ENCODE peak calls at places on chromosomes 7 and 10, in eight cellular contexts. V is iPS DF 6.9, P is esophagus squamous epithelium, T is mucosa of descending colon, A is uterus, J is HCT116, Z is endothelial cell of umbilical vein, U is colonic mucosa. C is an unnamed sample. For H3K9me3 and H3K4me1, the result is how much of the 10 kb centered on the place peaks cover.

GRCh38 chr7:95910341-95910740 is 138.0 kb downstream of the DYNC1I1 start:
- DNase-seq in J (no peak), U (no peak), P (no peak), Z (no peak), V (no peak), A (no peak), T (no peak), C (no peak)

GRCh38 chr10:16904049-16904448 is 86.8 kb upstream of the RSU1 start:
- DNase-seq in U (no peak), V (no peak), J (no peak), Z (no peak), P (no peak), A (no peak), T (no peak), C (no peak)

GRCh38 chr7:114622189-114622588 is 207.6 kb downstream of the FOXP2 start:
- DNase-seq in V (no peak), J (no peak), P (no peak), Z (no peak), A (no peak), T (no peak), U (no peak), C (no peak)

GRCh38 chr7:69837387-69838068 is 239.3 kb downstream of the AUTS2 start:
- DNase-seq in U (no peak), A (no peak), J (no peak), V (peak), Z (no peak), T (no peak), P (no peak), C (peak)

GRCh38 chr7:538764-539685 is 19.4 kb upstream of the PDGFA start:
- DNase-seq in A (no peak), U (peak), P (no peak), J (no peak), V (no peak), T (no peak), Z (no peak), C (no peak)

GRCh38 chr7:92904292-92905131 is 68.1 kb upstream of the CDK6 start:
- DNase-seq in T (peak), J (peak), A (no peak), P (no peak), V (no peak), U (no peak), Z (peak), C (peak)

GRCh38 chr7:106914018-106914607 is 49.0 kb downstream of the PIK3CG start:
- DNase-seq in A (no peak), J (no peak), P (no peak), Z (no peak), U (no peak), V (no peak), T (no peak), C (no peak)

GRCh38 chr7:7696458-7697119 is 21.8 kb downstream of the RPA3 start:
- DNase-seq in U (no peak), T (no peak), A (no peak), P (no peak), J (peak), Z (peak), V (no peak), C (peak)

GRCh38 chr10:133608855-133609254 is 17.7 kb downstream of the FRG2B start:
- DNase-seq in J (no peak), A (no peak), Z (peak), U (no peak), P (no peak), V (no peak), T (no peak), C (peak)

GRCh38 chr7:78769551-78770101 is 683.8 kb downstream of the MAGI2 start:
- DNase-seq in A (no peak), J (no peak), V (no peak), T (no peak), U (no peak), Z (no peak), P (no peak), C (peak)

GRCh38 chr7:36692444-36692843 is 31.9 kb downstream of the AOAH start:
- DNase-seq in V (no peak), J (no peak), U (no peak), Z (no peak), A (no peak), P (no peak), T (no peak), C (no peak)

GRCh38 chr7:4700577-4701235 is 18.6 kb downstream of the FOXK1 start:
- DNase-seq in T (no peak), V (no peak), A (peak), P (no peak), U (no peak), Z (peak), J (no peak), C (no peak)

GRCh38 chr7:51620690-51621089 is 304.1 kb upstream of the COBL start:
- DNase-seq in J (no peak), P (no peak), A (no peak), V (no peak), U (no peak), T (no peak), Z (no peak), C (no peak)

GRCh38 chr7:150965273-150965830 is 12.8 kb downstream of the KCNH2 start:
- DNase-seq in Z (no peak), V (no peak), A (no peak), T (peak), U (no peak), P (no peak), J (no peak), C (no peak)

GRCh38 chr10:52883996-52884871 is 111.7 kb upstream of the MBL2 start:
- DNase-seq in P (no peak), A (no peak), V (peak), U (peak), T (no peak), Z (peak), J (peak), C (peak)

GRCh38 chr10:96017227-96017687 is 26.1 kb upstream of the CCNJ start:
- DNase-seq in T (no peak), A (peak), V (peak), Z (peak), P (no peak), U (peak), J (peak), C (peak)

GRCh38 chr7:41416208-41416595 is 286.7 kb downstream of the INHBA start:
- DNase-seq in T (no peak), A (no peak), V (no peak), P (no peak), Z (no peak), J (no peak), U (no peak), C (peak)

GRCh38 chr7:67489881-67490280 is 493.2 kb downstream of the TYW1 start:
- DNase-seq in P (no peak), V (no peak), J (no peak), Z (no peak), A (no peak), T (no peak), U (no peak), C (no peak)

GRCh38 chr7:14542624-14543023 is 359.9 kb downstream of the DGKB start:
- DNase-seq in V (no peak), Z (no peak), U (no peak), J (no peak), A (no peak), P (no peak), T (no peak), C (no peak)

GRCh38 chr10:32501906-32502305 is 56.0 kb downstream of the CCDC7 start:
- DNase-seq in U (no peak), Z (no peak), P (no peak), J (no peak), T (no peak), V (no peak), A (no peak), C (no peak)

GRCh38 chr10:62076872-62077271 is 175.4 kb downstream of the ARID5B start:
- DNase-seq in J (no peak), Z (no peak), A (no peak), T (no peak), U (no peak), P (no peak), V (no peak), C (peak)

GRCh38 chr10:93420091-93420490 is 62.0 kb downstream of the MYOF start:
- DNase-seq in V (no peak), J (no peak), Z (no peak), T (no peak), A (no peak), U (no peak), P (no peak), C (no peak)

GRCh38 chr10:132648072-132648855 is 110.7 kb downstream of the INPP5A start:
- DNase-seq in A (no peak), P (no peak), U (no peak), V (no peak), T (no peak), Z (no peak), J (no peak), C (no peak)

GRCh38 chr7:12564996-12565764 is 5.3 kb upstream of the SCIN start:
- DNase-seq in J (no peak), T (no peak), U (no peak), P (no peak), Z (no peak), A (no peak), V (no peak), C (peak)

GRCh38 chr7:104982773-104983619 is 31.0 kb upstream of the KMT2E start:
- DNase-seq in J (no peak), U (no peak), P (no peak), T (no peak), A (no peak), Z (no peak), V (no peak), C (no peak)

GRCh38 chr7:155256761-155257481 is 40.8 kb upstream of the INSIG1 start:
- DNase-seq in V (no peak), T (no peak), P (no peak), J (no peak), A (no peak), U (no peak), Z (no peak), C (peak)

GRCh38 chr10:102115775-102116174 is 4.4 kb downstream of the LDB1 start:
- DNase-seq in T (no peak), J (no peak), U (no peak), A (no peak), Z (peak), V (no peak), P (no peak), C (no peak)

GRCh38 chr10:34864156-34865075 is 49.3 kb upstream of the PARD3 start:
- DNase-seq in A (no peak), V (no peak), U (no peak), Z (no peak), T (no peak), P (no peak), J (no peak), C (peak)

GRCh38 chr10:123270806-123271205 is 116.6 kb downstream of the BUB3 start:
- DNase-seq in P (no peak), U (no peak), T (no peak), V (no peak), J (no peak), Z (no peak), A (no peak), C (no peak)

GRCh38 chr7:47153076-47153475 is 428.8 kb downstream of the TNS3 start:
- DNase-seq in A (peak), Z (peak), V (no peak), P (no peak), J (no peak), T (no peak), U (peak), C (peak)

GRCh38 chr7:143390098-143390772 is 9.1 kb downstream of the ZYX start:
- DNase-seq in Z (no peak), T (no peak), V (no peak), A (no peak), U (no peak), J (no peak), P (no peak), C (no peak)

GRCh38 chr7:143388491-143389101 is 7.5 kb downstream of the ZYX start:
- DNase-seq in U (no peak), V (no peak), P (no peak), Z (no peak), J (no peak), T (no peak), A (peak), C (no peak)

GRCh38 chr7:143388051-143388450 is 6.9 kb downstream of the ZYX start:
- DNase-seq in J (no peak), A (no peak), U (no peak), V (no peak), Z (no peak), T (no peak), P (no peak), C (no peak)

GRCh38 chr7:143390773-143391114 is 9.6 kb downstream of the ZYX start:
- DNase-seq in A (peak), U (no peak), V (no peak), Z (no peak), J (no peak), P (no peak), T (no peak), C (no peak)

DNA sequence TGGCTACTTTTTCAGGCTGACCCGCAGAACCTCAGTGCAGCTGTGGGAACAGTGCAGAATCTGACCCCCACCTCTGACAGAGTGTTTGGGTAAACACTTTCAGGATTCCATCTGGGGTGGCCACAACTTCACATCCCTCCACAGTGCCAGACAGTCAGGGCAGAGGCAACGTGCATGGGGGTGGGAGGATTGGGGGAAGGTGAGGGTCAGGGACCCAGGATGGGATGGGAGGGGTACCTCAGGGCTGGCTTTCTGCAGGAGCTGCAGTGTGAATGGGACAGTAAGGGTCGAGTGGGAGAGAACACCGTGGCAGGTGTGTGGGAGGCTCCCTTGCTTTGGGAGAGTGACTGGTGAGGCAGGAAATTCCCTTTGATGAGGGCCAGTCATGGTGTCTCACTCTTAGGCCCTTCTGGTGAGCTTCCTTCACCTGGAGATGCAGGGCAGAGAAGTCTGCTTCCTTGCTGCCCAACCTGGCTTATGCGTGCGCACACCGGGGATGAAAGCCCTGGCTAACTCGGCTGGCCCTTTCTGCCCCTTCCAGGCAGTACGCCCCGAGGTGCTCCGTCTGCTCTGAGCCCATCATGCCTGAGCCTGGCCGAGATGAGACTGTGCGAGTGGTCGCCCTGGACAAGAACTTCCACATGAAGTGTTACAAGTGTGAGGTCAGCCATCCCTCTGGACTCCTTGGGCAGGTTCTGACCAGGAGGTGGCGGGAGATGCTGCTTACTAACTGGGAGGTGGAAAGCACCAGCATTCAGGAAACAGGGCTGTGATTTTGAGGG is 8.4 kb downstream of the ZYX start:
- DNase-seq in T (no peak), P (no peak), V (no peak), A (peak), Z (no peak), U (no peak), J (no peak), C (no peak)
- H3K4me3 ChIP-seq in T (no peak), P (no peak), V (no peak), A (no peak), Z (no peak), U (no peak), J (no peak), C (no peak)

GRCh38 chr7:63044721-63045120 is 953.9 kb upstream of the ZNF722 start:
- DNase-seq in U (no peak), T (no peak), Z (no peak), P (no peak), J (no peak), V (no peak), A (no peak), C (no peak)
- H3K9me3 ChIP-seq in U (under half), T (half or more), Z (under half), P (under half), J (under half), V (under half), A (under half), C (under half)

GRCh38 chr10:78968960-78969359 is 99.8 kb upstream of the ZMIZ1 start:
- DNase-seq in J (no peak), V (no peak), Z (no peak), P (no peak), U (no peak), T (no peak), A (no peak), C (no peak)
- H3K4me1 ChIP-seq in J (under half), V (under half), Z (under half), P (half or more), U (under half), T (under half), A (under half), C (under half)

GRCh38 chr7:28152594-28152993 is 28.0 kb downstream of the JAZF1 start:
- DNase-seq in T (no peak), J (no peak), V (no peak), A (no peak), U (no peak), P (no peak), Z (no peak), C (no peak)
- H3K4me3 ChIP-seq in T (no peak), J (no peak), V (no peak), A (no peak), U (no peak), P (no peak), Z (no peak), C (no peak)

GRCh38 chr7:157964521-157964920 is 623.1 kb downstream of the PTPRN2 start:
- DNase-seq in T (peak), U (no peak), P (no peak), J (no peak), A (no peak), V (no peak), Z (no peak), C (no peak)

GRCh38 chr7:157961731-157962457 is 625.1 kb downstream of the DNAJB6 start:
- DNase-seq in U (no peak), Z (no peak), V (no peak), J (no peak), P (no peak), T (peak), A (no peak), C (no peak)

GRCh38 chr7:157963526-157963925 is 624.1 kb downstream of the PTPRN2 start:
- DNase-seq in P (no peak), Z (no peak), J (no peak), U (no peak), A (no peak), V (no peak), T (peak), C (no peak)

GRCh38 chr7:157962458-157963306 is 624.9 kb downstream of the PTPRN2 start:
- DNase-seq in Z (no peak), V (no peak), A (no peak), P (no peak), T (peak), J (no peak), U (no peak), C (no peak)

DNA sequence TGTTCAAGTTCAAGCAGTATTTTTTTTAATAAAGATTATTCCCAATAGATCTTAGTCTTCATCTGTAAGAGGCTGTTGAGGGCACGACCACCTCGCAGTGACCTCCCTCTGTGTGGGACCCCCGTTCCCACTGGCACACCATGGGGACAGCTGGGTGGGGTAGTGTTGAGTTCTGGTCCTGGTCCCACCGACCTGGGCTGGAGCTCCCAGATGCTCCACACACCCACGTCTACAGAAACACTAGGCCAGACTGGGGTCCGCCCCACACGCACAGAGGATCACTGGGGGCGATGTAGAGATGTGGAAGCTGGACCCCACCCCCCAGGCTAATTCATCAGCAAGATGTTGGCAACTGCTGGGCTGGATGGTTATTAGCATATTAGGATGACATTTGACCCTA is 623.6 kb downstream of the PTPRN2 start:
- DNase-seq in T (peak), Z (no peak), V (no peak), U (no peak), A (no peak), P (no peak), J (no peak), C (no peak)
- H3K9me3 ChIP-seq in T (under half), Z (under half), V (under half), U (under half), A (under half), P (under half), J (under half), C (under half)

C was measured in adipocyte.